ENCODE peak calls at places on chromosomes 12 and 14, in ten cellular contexts. G is EL; X is activated naive CD8-positive, alpha-beta T cell treated with anti-CD3 and anti-CD28 coated beads for 36 hours; U is left cardiac atrium; N is activated T-helper 9 cell treated with anti-CD3 and anti-CD28 coated beads, Interleukin-2, amount 50 U/mL, for 16 hours; T is fibroblast of lung; D is effector memory CD8-positive, alpha-beta T cell; I is HCT116; R is HL-60; Q is stimulated activated CD8-positive, alpha-beta memory T cell treated with anti-CD3 and anti-CD28 coated beads, Interleukin-4, amount 100 ng/mL, for 24 hours. Z is an unnamed sample.

GRCh38 chr14:92259613-92260357 is 63.2 kb upstream of the SLC24A4 start:
- DNase-seq in G (no peak), X (peak), U (no peak), N (no peak), T (no peak), D (peak), I (no peak), R (no peak), Q (no peak), Z (no peak)

GRCh38 chr14:26765301-26765700 is 167.5 kb upstream of the NOVA1 start:
- DNase-seq in G (no peak), X (no peak), U (no peak), N (no peak), T (no peak), D (no peak), I (no peak), R (no peak), Q (no peak), Z (no peak)

GRCh38 chr14:76947838-76948184 is 80.7 kb downstream of the IRF2BPL start:
- DNase-seq in G (no peak), X (no peak), U (no peak), N (no peak), T (no peak), D (no peak), I (no peak), R (no peak), Q (no peak), Z (no peak)

GRCh38 chr14:101223147-101223546 is 319.6 kb upstream of the RTL1 start:
- DNase-seq in G (no peak), X (no peak), U (no peak), N (no peak), T (no peak), D (no peak), I (no peak), R (no peak), Q (no peak), Z (no peak)

GRCh38 chr14:35543006-35543405 is 9.0 kb downstream of the INSM2 start:
- DNase-seq in G (no peak), X (no peak), U (no peak), N (no peak), T (no peak), D (no peak), I (no peak), R (no peak), Q (no peak), Z (no peak)

GRCh38 chr12:113103756-113104450 is 31.7 kb downstream of the RASAL1 start:
- DNase-seq in G (no peak), X (peak), U (no peak), N (peak), T (no peak), D (peak), I (no peak), R (no peak), Q (peak), Z (no peak)

GRCh38 chr12:93302331-93303229 is 75.1 kb upstream of the NUDT4 start:
- DNase-seq in G (peak), X (no peak), U (no peak), N (no peak), T (peak), D (no peak), I (no peak), R (no peak), Q (no peak), Z (no peak)

GRCh38 chr14:92997343-92998061 is 74.6 kb downstream of the CHGA start:
- DNase-seq in G (no peak), X (no peak), U (no peak), N (no peak), T (no peak), D (no peak), I (no peak), R (no peak), Q (no peak), Z (no peak)

GRCh38 chr12:51395283-51396230 is 4.4 kb upstream of the GALNT6 start:
- DNase-seq in G (no peak), X (peak), U (no peak), N (no peak), T (no peak), D (peak), I (no peak), R (no peak), Q (no peak), Z (no peak)

GRCh38 chr14:53126705-53127104 is 26.4 kb downstream of the DDHD1 start:
- DNase-seq in G (no peak), X (no peak), U (no peak), N (no peak), T (peak), D (no peak), I (no peak), R (no peak), Q (no peak), Z (no peak)

GRCh38 chr14:95204705-95205104 is 47.4 kb upstream of the DICER1 start:
- DNase-seq in G (no peak), X (no peak), U (no peak), N (no peak), T (no peak), D (no peak), I (no peak), R (no peak), Q (no peak), Z (no peak)

GRCh38 chr14:101630056-101630960 is 69.0 kb downstream of the DIO3 start:
- DNase-seq in G (no peak), X (no peak), U (no peak), N (no peak), T (no peak), D (no peak), I (no peak), R (no peak), Q (no peak), Z (peak)

GRCh38 chr12:53793221-53793620 is 41.4 kb upstream of the CISTR start:
- DNase-seq in G (no peak), X (no peak), U (no peak), N (no peak), T (no peak), D (no peak), I (no peak), R (no peak), Q (no peak), Z (no peak)

GRCh38 chr14:100147181-100147631 is 12.2 kb downstream of the DEGS2 start:
- DNase-seq in G (no peak), X (peak), U (no peak), N (peak), T (no peak), D (peak), I (no peak), R (peak), Q (peak), Z (no peak)

GRCh38 chr12:3600951-3601350 is 109.9 kb downstream of the PRMT8 start:
- DNase-seq in G (no peak), X (no peak), U (no peak), N (no peak), T (no peak), D (no peak), I (no peak), R (no peak), Q (no peak), Z (no peak)

GRCh38 chr14:97277711-97278110 is 480.5 kb downstream of the VRK1 start:
- DNase-seq in G (no peak), X (no peak), U (no peak), N (no peak), T (no peak), D (no peak), I (no peak), R (no peak), Q (no peak), Z (no peak)

GRCh38 chr12:2251485-2252179 is 198.8 kb downstream of the CACNA1C start:
- DNase-seq in G (no peak), X (no peak), U (no peak), N (no peak), T (no peak), D (no peak), I (no peak), R (no peak), Q (no peak), Z (no peak)

GRCh38 chr14:55697358-55697985 is 117.5 kb downstream of the KTN1 start:
- DNase-seq in G (no peak), X (no peak), U (no peak), N (no peak), T (no peak), D (no peak), I (no peak), R (no peak), Q (no peak), Z (no peak)

GRCh38 chr12:25806271-25806670 is 152.2 kb upstream of the RASSF8 start:
- DNase-seq in G (peak), X (peak), U (no peak), N (no peak), T (peak), D (no peak), I (no peak), R (no peak), Q (no peak), Z (no peak)

GRCh38 chr12:47988073-47989022 is 15.9 kb downstream of the COL2A1 start:
- DNase-seq in G (no peak), X (no peak), U (no peak), N (no peak), T (no peak), D (no peak), I (no peak), R (no peak), Q (no peak), Z (peak)

GRCh38 chr12:90951418-90952110 is 3.4 kb downstream of the CCER1 start:
- DNase-seq in G (peak), X (no peak), U (no peak), N (no peak), T (no peak), D (no peak), I (no peak), R (no peak), Q (no peak), Z (no peak)

GRCh38 chr12:112988224-112988623 is 9.9 kb downstream of the OAS2 start:
- DNase-seq in G (no peak), X (peak), U (no peak), N (no peak), T (no peak), D (no peak), I (no peak), R (no peak), Q (no peak), Z (no peak)

GRCh38 chr14:97177016-97177415 is 379.8 kb downstream of the VRK1 start:
- DNase-seq in G (no peak), X (no peak), U (no peak), N (no peak), T (no peak), D (peak), I (peak), R (peak), Q (no peak), Z (no peak)

GRCh38 chr12:6570264-6570887 is 2.3 kb upstream of the NOP2 start:
- DNase-seq in G (peak), X (peak), U (peak), N (no peak), T (peak), D (peak), I (peak), R (peak), Q (no peak), Z (peak)

GRCh38 chr12:79546461-79547043 is 144.2 kb downstream of the PAWR start:
- DNase-seq in G (peak), X (no peak), U (no peak), N (no peak), T (no peak), D (no peak), I (no peak), R (no peak), Q (no peak), Z (no peak)

GRCh38 chr12:81998761-81999378 is 239.7 kb upstream of the PPFIA2 start:
- DNase-seq in G (no peak), X (no peak), U (no peak), N (no peak), T (no peak), D (no peak), I (no peak), R (no peak), Q (no peak), Z (peak)